ENCODE peak calls at places on chromosome 1, in six cellular contexts. P, Q, O, G, F and S are unnamed samples.

GRCh38 chr1:7615138-7615537 is 156.0 kb upstream of the VAMP3 start:
- DNase-seq in P (no peak), Q (no peak), O (no peak), G (no peak), F (no peak), S (no peak)

GRCh38 chr1:201562257-201562656 is 23.3 kb downstream of the NAV1 start:
- DNase-seq in P (peak; percentile 95), Q (no peak), O (peak; percentile 43), G (no peak), F (peak; percentile 95), S (peak; percentile 54)

GRCh38 chr1:201345081-201345355 is 32.5 kb downstream of the TNNT2 start:
- DNase-seq in P (no peak), Q (no peak), O (no peak), G (no peak), F (no peak), S (no peak)

GRCh38 chr1:205668951-205669340 is 11.4 kb downstream of the SLC45A3 start:
- DNase-seq in P (no peak), Q (no peak), O (no peak), G (peak; percentile 65), F (no peak), S (no peak)

GRCh38 chr1:193629875-193630274 is 443.5 kb upstream of the B3GALT2 start:
- DNase-seq in P (no peak), Q (no peak), O (no peak), G (no peak), F (no peak), S (no peak)

GRCh38 chr1:175169305-175170018 is 23.1 kb downstream of the KIAA0040 start:
- DNase-seq in P (no peak), Q (peak; percentile 81), O (no peak), G (no peak), F (no peak), S (no peak)

GRCh38 chr1:111729271-111729921 is 9.8 kb downstream of the INKA2 start:
- DNase-seq in P (no peak), Q (no peak), O (no peak), G (no peak), F (no peak), S (no peak)

GRCh38 chr1:93324486-93325464 is 20.9 kb upstream of the DR1 start:
- DNase-seq in P (peak; percentile 71), Q (peak; percentile 35), O (peak; percentile 54), G (no peak), F (peak; percentile 85), S (no peak)

GRCh38 chr1:11391891-11392290 is 87.1 kb upstream of the DISP3 start:
- DNase-seq in P (no peak), Q (no peak), O (no peak), G (no peak), F (no peak), S (no peak)

GRCh38 chr1:198088360-198089071 is 68.3 kb upstream of the NEK7 start:
- DNase-seq in P (peak; percentile 73), Q (peak; percentile 28), O (peak; percentile 29), G (no peak), F (peak; percentile 74), S (peak; percentile 41)

GRCh38 chr1:64282353-64282752 is 78.9 kb downstream of the UBE2U start:
- DNase-seq in P (no peak), Q (no peak), O (no peak), G (no peak), F (no peak), S (peak; percentile 71)

GRCh38 chr1:101520302-101520701 is 283.5 kb downstream of the S1PR1 start:
- DNase-seq in P (peak; percentile 61), Q (peak; percentile 32), O (peak; percentile 22), G (peak; percentile 20), F (peak; percentile 71), S (peak; percentile 72)

GRCh38 chr1:27560271-27561125 is 43.4 kb downstream of the AHDC1 start:
- DNase-seq in P (no peak), Q (no peak), O (no peak), G (no peak), F (no peak), S (no peak)

GRCh38 chr1:84997667-84998600 is 1.0 kb upstream of the MCOLN2 start:
- DNase-seq in P (peak; percentile 15), Q (no peak), O (no peak), G (no peak), F (peak; percentile 60), S (peak; percentile 25)

GRCh38 chr1:172653015-172653709 is 5.7 kb upstream of the FASLG start:
- DNase-seq in P (peak; percentile 20), Q (no peak), O (peak; percentile 31), G (no peak), F (peak; percentile 16), S (no peak)

GRCh38 chr1:35637401-35637809 is 3.9 kb downstream of the PSMB2 start:
- DNase-seq in P (peak; percentile 62), Q (no peak), O (no peak), G (peak; percentile 25), F (peak; percentile 71), S (peak; percentile 9)

GRCh38 chr1:243712890-243713425 is 137.1 kb downstream of the AKT3 start:
- DNase-seq in P (peak; percentile 43), Q (peak; percentile 19), O (peak; percentile 24), G (no peak), F (peak; percentile 40), S (no peak)

GRCh38 chr1:167683641-167684502 is 37.9 kb upstream of the MPZL1 start:
- DNase-seq in P (peak; percentile 28), Q (no peak), O (no peak), G (no peak), F (peak; percentile 40), S (peak; percentile 20)
- H3K4me3 ChIP-seq in P (no peak overlapping the region), Q (no peak overlapping the region), O (no peak overlapping the region), G (no peak overlapping the region), F (no peak overlapping the region), S (no peak overlapping the region)

DNA sequence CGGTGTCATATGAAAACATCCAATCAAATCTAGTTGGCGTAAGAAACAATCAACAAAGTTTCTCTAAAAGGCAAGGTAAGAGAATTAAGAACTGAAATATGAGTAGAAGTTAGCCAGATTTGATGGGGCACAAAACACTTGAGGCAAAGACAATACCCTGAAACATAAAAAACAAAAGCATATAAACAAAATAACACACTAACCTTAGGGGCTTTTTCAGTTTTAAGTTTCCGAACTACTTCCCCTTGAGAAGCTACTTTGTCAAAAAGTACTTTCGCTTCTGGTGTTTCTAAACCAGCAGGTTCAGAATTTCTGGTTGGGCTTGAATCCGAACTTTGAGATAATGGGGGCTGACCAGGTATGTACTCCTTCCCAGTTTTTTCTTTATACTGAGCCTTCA is 57.9 kb downstream of the EPRS1 start:
- DNase-seq in P (no peak), Q (no peak), O (no peak), G (peak; percentile 32), F (no peak), S (no peak)
- H3K4me2 ChIP-seq in P (no peak overlapping the region), Q (no peak overlapping the region), O (no peak overlapping the region), G (peak overlapping the region; percentile 26), F (no peak overlapping the region), S (no peak overlapping the region)

DNA sequence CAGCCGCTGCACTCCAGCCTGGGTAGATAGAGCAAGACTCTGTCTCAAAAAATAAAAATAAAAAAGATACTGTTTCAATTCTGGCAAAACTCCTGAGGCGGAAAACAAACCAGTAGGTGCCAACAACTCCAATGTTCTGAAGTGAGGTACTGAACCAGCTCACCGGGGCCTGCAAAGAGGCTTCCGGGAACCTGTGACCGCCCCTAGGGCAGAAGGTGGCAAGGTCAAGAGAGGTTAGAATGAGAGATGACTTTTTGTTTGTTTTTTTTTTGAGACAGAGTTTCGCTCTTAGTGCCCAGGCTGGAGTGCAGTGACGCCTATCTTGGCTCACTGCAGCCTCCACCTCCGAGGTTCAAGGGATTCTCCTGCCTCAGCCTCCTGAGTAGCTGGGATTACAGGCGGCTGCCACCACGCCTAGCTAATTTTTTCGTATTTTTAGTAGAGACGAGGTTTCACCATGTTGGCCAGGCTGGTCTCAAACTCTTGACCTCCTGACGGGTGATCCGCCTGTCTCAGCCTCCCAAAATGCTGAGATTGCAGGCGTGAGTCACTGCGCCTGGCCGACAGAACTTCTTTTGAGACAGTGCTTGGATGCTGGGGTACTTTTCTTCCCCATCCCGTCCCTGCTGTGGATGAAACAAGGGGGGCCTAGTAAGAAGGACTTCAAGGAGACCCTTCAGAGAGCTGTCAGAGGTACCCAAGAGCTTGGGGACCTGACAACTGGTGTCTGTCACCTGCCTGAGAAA is 91.9 kb upstream of the SLC25A33 start:
- DNase-seq in P (no peak), Q (no peak), O (no peak), G (no peak), F (no peak), S (no peak)
- H3K4me1 ChIP-seq in P (peaks cover 3% of the 10 kb centered on the region), Q (no peaks in the 10 kb centered on the region), O (peaks cover 12% of the 10 kb centered on the region), G (peaks cover 3% of the 10 kb centered on the region), F (no peaks in the 10 kb centered on the region), S (peaks cover 55% of the 10 kb centered on the region)

GRCh38 chr1:41434748-41435449 is 49.6 kb downstream of the EDN2 start:
- DNase-seq in P (no peak), Q (no peak), O (no peak), G (no peak), F (no peak), S (no peak)

GRCh38 chr1:41437011-41437355 is 47.5 kb downstream of the EDN2 start:
- DNase-seq in P (no peak), Q (no peak), O (no peak), G (no peak), F (no peak), S (no peak)

GRCh38 chr1:41434306-41434705 is 50.2 kb downstream of the EDN2 start:
- DNase-seq in P (no peak), Q (no peak), O (no peak), G (no peak), F (no peak), S (no peak)

GRCh38 chr1:41436281-41437010 is 48.0 kb downstream of the EDN2 start:
- DNase-seq in P (no peak), Q (no peak), O (no peak), G (no peak), F (no peak), S (no peak)

DNA sequence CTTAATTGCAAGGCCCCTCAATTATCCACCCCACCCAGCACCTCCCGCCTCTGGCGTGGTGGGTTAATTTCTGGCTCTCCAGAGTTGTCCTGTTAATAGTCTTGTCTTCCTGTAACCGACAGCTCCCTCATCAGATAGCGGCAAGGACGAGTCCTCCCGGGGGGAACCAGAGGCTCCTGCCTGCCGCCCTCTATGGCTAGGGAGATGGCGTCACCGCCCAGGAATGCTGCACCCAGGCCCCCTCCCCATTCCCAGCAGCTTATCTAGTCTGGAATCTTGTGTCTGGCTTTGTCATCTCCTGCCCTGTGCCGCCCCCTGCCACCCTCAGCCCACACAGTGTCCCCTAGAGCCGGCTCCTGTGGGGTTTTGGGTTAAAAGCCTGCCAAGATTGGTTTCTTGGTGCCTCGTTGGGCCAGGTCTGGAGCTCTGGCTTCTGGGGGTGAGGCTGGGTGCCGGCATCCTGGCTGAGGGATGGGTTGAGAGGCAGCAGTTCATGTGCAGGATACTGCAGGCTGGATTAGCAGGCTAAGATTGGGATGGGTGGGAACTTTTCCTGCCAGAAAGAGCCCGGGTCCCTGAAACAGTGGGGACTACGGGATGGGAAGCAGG is 48.8 kb downstream of the EDN2 start:
- DNase-seq in P (no peak), Q (no peak), O (no peak), G (no peak), F (no peak), S (peak; percentile 71)
- H3K4me3 ChIP-seq in P (no peak overlapping the region), Q (no peak overlapping the region), O (no peak overlapping the region), G (no peak overlapping the region), F (no peak overlapping the region), S (no peak overlapping the region)

GRCh38 chr1:109162626-109163025 is 48.7 kb downstream of the ELAPOR1 start:
- DNase-seq in P (no peak), Q (no peak), O (no peak), G (peak; percentile 8), F (no peak), S (no peak)
- H3K4me2 ChIP-seq in P (peak overlapping the region; percentile 88), Q (no peak overlapping the region), O (peak overlapping the region; percentile 62), G (peak overlapping the region; percentile 76), F (peak overlapping the region; percentile 67), S (peak overlapping the region; percentile 52)